ENCODE peak calls at places on chromosomes 7 and 10, in six cellular contexts. One of them, this sample, is unnamed.

GRCh38 chr10:132632851-132633684 is 95.5 kb downstream of the INPP5A start:
- DNase-seq in astrocyte of the spinal cord: peak
- DNase-seq in HTR-8/SVneo: no peak
- DNase-seq in left ventricle myocardium superior: no peak
- DNase-seq in chondrocyte: peak
- DNase-seq in hepatic stellate cell: peak
- DNase-seq in this sample: no peak

GRCh38 chr7:106175507-106175906 is 63.4 kb upstream of the SYPL1 start:
- DNase-seq in astrocyte of the spinal cord: no peak
- DNase-seq in HTR-8/SVneo: no peak
- DNase-seq in left ventricle myocardium superior: no peak
- DNase-seq in chondrocyte: no peak
- DNase-seq in hepatic stellate cell: no peak
- DNase-seq in this sample: no peak

GRCh38 chr7:27110163-27110976 is 7.9 kb upstream of the HOXA2 start:
- DNase-seq in astrocyte of the spinal cord: peak
- DNase-seq in HTR-8/SVneo: peak
- DNase-seq in left ventricle myocardium superior: no peak
- DNase-seq in chondrocyte: no peak
- DNase-seq in hepatic stellate cell: peak
- DNase-seq in this sample: no peak

GRCh38 chr10:102208311-102209035 is 17.6 kb upstream of the ELOVL3 start:
- DNase-seq in astrocyte of the spinal cord: no peak
- DNase-seq in HTR-8/SVneo: no peak
- DNase-seq in left ventricle myocardium superior: no peak
- DNase-seq in chondrocyte: no peak
- DNase-seq in hepatic stellate cell: peak
- DNase-seq in this sample: no peak

GRCh38 chr10:8402469-8403074 is 348.1 kb downstream of the GATA3 start:
- DNase-seq in astrocyte of the spinal cord: no peak
- DNase-seq in HTR-8/SVneo: no peak
- DNase-seq in left ventricle myocardium superior: no peak
- DNase-seq in chondrocyte: no peak
- DNase-seq in hepatic stellate cell: no peak
- DNase-seq in this sample: no peak

GRCh38 chr10:24556746-24557742 is 166.6 kb downstream of the ARHGAP21 start:
- DNase-seq in astrocyte of the spinal cord: peak
- DNase-seq in HTR-8/SVneo: peak
- DNase-seq in left ventricle myocardium superior: no peak
- DNase-seq in chondrocyte: no peak
- DNase-seq in hepatic stellate cell: peak
- DNase-seq in this sample: no peak

GRCh38 chr7:1696671-1697498 is 26.8 kb downstream of the ELFN1 start:
- DNase-seq in astrocyte of the spinal cord: no peak
- DNase-seq in HTR-8/SVneo: no peak
- DNase-seq in left ventricle myocardium superior: peak
- DNase-seq in chondrocyte: peak
- DNase-seq in hepatic stellate cell: no peak
- DNase-seq in this sample: no peak

GRCh38 chr7:54831644-54832095 is 72.7 kb upstream of the SEC61G start:
- DNase-seq in astrocyte of the spinal cord: no peak
- DNase-seq in HTR-8/SVneo: no peak
- DNase-seq in left ventricle myocardium superior: no peak
- DNase-seq in chondrocyte: no peak
- DNase-seq in hepatic stellate cell: no peak
- DNase-seq in this sample: no peak

GRCh38 chr7:56483153-56483552 is 366.9 kb upstream of the NUPR2 start:
- DNase-seq in astrocyte of the spinal cord: no peak
- DNase-seq in HTR-8/SVneo: no peak
- DNase-seq in left ventricle myocardium superior: no peak
- DNase-seq in chondrocyte: no peak
- DNase-seq in hepatic stellate cell: no peak
- DNase-seq in this sample: no peak

GRCh38 chr10:74363727-74364126 is 212.7 kb downstream of the ADK start:
- DNase-seq in astrocyte of the spinal cord: no peak
- DNase-seq in HTR-8/SVneo: no peak
- DNase-seq in left ventricle myocardium superior: no peak
- DNase-seq in chondrocyte: no peak
- DNase-seq in hepatic stellate cell: no peak
- DNase-seq in this sample: no peak

GRCh38 chr7:74187915-74188675 is 13.9 kb downstream of the EIF4H start:
- DNase-seq in astrocyte of the spinal cord: peak
- DNase-seq in HTR-8/SVneo: no peak
- DNase-seq in left ventricle myocardium superior: no peak
- DNase-seq in chondrocyte: no peak
- DNase-seq in hepatic stellate cell: peak
- DNase-seq in this sample: no peak

GRCh38 chr10:93006435-93007039 is 54.1 kb upstream of the CYP26C1 start:
- DNase-seq in astrocyte of the spinal cord: peak
- DNase-seq in HTR-8/SVneo: peak
- DNase-seq in left ventricle myocardium superior: no peak
- DNase-seq in chondrocyte: no peak
- DNase-seq in hepatic stellate cell: peak
- DNase-seq in this sample: no peak

GRCh38 chr7:91720255-91720937 is 160.1 kb downstream of the MTERF1 start:
- DNase-seq in astrocyte of the spinal cord: peak
- DNase-seq in HTR-8/SVneo: no peak
- DNase-seq in left ventricle myocardium superior: no peak
- DNase-seq in chondrocyte: no peak
- DNase-seq in hepatic stellate cell: no peak
- DNase-seq in this sample: no peak

GRCh38 chr10:72328829-72329204 is 25.9 kb downstream of the DNAJB12 start:
- DNase-seq in astrocyte of the spinal cord: no peak
- DNase-seq in HTR-8/SVneo: no peak
- DNase-seq in left ventricle myocardium superior: no peak
- DNase-seq in chondrocyte: no peak
- DNase-seq in hepatic stellate cell: no peak
- DNase-seq in this sample: no peak

GRCh38 chr10:49347827-49348226 is 48.1 kb downstream of the DRGX start:
- DNase-seq in astrocyte of the spinal cord: no peak
- DNase-seq in HTR-8/SVneo: no peak
- DNase-seq in left ventricle myocardium superior: no peak
- DNase-seq in chondrocyte: no peak
- DNase-seq in hepatic stellate cell: no peak
- DNase-seq in this sample: no peak

GRCh38 chr7:4226166-4226857 is 455.8 kb upstream of the FOXK1 start:
- DNase-seq in astrocyte of the spinal cord: no peak
- DNase-seq in HTR-8/SVneo: no peak
- DNase-seq in left ventricle myocardium superior: no peak
- DNase-seq in chondrocyte: peak
- DNase-seq in hepatic stellate cell: no peak
- DNase-seq in this sample: no peak

GRCh38 chr7:132123763-132124162 is 452.5 kb downstream of the PLXNA4 start:
- DNase-seq in astrocyte of the spinal cord: no peak
- DNase-seq in HTR-8/SVneo: no peak
- DNase-seq in left ventricle myocardium superior: no peak
- DNase-seq in chondrocyte: no peak
- DNase-seq in hepatic stellate cell: no peak
- DNase-seq in this sample: no peak

GRCh38 chr10:60479305-60480020 is 89.8 kb upstream of the ANK3 start:
- DNase-seq in astrocyte of the spinal cord: no peak
- DNase-seq in HTR-8/SVneo: no peak
- DNase-seq in left ventricle myocardium superior: no peak
- DNase-seq in chondrocyte: no peak
- DNase-seq in hepatic stellate cell: no peak
- DNase-seq in this sample: no peak